ENCODE peak calls at places on chromosomes 1 and 21, in four cellular contexts. M is mammary epithelial cell, L is neural crest cell, P is heart right ventricle. O is an unnamed sample.

GRCh38 chr1:101506541-101507164 is 269.8 kb downstream of the S1PR1 start:
- DNase-seq in P (peak), M (peak), L (peak), O (no peak)

GRCh38 chr1:210252621-210253041 is 20.0 kb downstream of the SERTAD4 start:
- DNase-seq in L (peak), P (peak), M (no peak), O (no peak)

GRCh38 chr1:19311503-19311930 is 427 bp downstream of the AKR7A2 start:
- DNase-seq in M (no peak), L (no peak), P (no peak), O (no peak)

GRCh38 chr21:44854664-44855446 is 18.6 kb downstream of the PTTG1IP start:
- DNase-seq in L (no peak), P (no peak), M (no peak), O (no peak)

GRCh38 chr1:1086911-1087341 is 12.8 kb upstream of the RNF223 start:
- DNase-seq in M (no peak), L (no peak), P (no peak), O (peak)

GRCh38 chr1:18581420-18581880 is 49.2 kb upstream of the PAX7 start:
- DNase-seq in M (no peak), L (peak), P (no peak), O (no peak)

GRCh38 chr21:29114765-29115164 is 15.7 kb upstream of the MAP3K7CL start:
- DNase-seq in M (peak), L (no peak), P (no peak), O (no peak)

GRCh38 chr1:116911166-116911553 is 1.4 kb downstream of the PTGFRN start:
- DNase-seq in P (no peak), L (no peak), M (no peak), O (no peak)

GRCh38 chr21:20997633-20998455 is at the start of gene NCAM2:
- DNase-seq in P (peak), M (peak), L (peak), O (peak)

GRCh38 chr1:238377280-238377919 is 486.7 kb upstream of the ZP4 start:
- DNase-seq in M (no peak), P (no peak), L (no peak), O (no peak)

GRCh38 chr1:151946366-151946764 is 37.1 kb upstream of the THEM4 start:
- DNase-seq in P (no peak), L (no peak), M (peak), O (no peak)

GRCh38 chr1:244735854-244736561 is 83.1 kb downstream of the DESI2 start:
- DNase-seq in M (peak), L (no peak), P (no peak), O (no peak)

GRCh38 chr1:119988316-119989067 is 81.0 kb downstream of the NOTCH2 start:
- DNase-seq in P (no peak), L (no peak), M (no peak), O (no peak)

GRCh38 chr21:35475768-35476167 is 426.7 kb upstream of the RUNX1 start:
- DNase-seq in L (no peak), P (no peak), M (no peak), O (no peak)

GRCh38 chr1:109825774-109826173 is 62.1 kb upstream of the EPS8L3 start:
- DNase-seq in M (no peak), L (no peak), P (no peak), O (no peak)

GRCh38 chr1:236083650-236084385 is 18.9 kb upstream of the NID1 start:
- DNase-seq in M (peak), P (no peak), L (no peak), O (no peak)

DNA sequence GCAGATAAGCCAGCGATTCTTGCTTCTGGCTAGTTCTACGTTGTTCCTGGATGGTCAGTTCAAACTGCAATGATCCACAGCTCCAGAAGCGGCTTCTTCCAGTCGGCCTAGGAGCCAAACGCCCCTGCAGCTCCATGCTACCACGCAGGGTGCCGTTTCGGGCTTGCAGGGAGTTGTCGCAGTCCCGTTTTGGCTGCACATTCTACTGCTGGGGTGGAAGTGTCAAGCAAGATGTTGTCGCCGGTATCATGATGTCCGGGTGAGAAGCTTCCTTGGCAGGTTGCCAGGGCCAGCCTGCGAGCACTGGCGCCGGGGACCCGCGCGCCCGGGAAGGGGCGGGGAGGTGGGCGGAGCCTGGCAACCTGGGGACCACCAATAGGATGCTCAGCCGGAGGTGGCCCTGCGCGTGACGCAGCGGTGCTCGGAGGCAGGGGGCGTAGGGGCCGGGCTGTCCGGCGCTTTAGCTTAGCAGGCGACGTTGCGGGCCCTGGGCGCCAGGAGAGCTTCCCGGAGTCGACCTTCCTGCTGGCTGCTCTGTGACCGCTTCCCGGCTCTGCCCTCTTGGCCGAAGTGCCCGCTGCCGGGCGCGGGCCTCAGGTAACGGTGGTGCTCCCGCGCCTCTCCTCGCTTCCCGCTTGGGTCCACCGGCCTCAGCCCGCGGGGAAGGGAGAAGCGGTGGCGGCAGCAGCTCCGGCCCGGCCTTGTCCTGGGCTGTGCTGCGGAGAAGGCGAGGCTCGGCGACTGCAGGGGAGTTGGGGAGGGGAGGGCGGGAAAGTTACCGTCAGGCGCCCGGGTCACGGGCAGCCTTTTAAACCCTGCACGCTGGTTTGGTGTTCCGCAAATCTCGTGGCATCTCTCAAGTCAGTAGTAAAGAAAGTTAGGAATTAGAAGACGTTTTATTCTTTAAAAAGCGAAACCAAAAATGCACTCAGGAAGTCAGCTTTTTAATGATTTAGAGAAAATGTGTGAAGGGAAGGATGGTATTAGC is at the start of gene SOAT1:
- DNase-seq in M (peak), L (peak), P (peak), O (peak)
- TF ChIP-seq CTCF in M (no peak), L (peak), P (no peak), O (no peak)

DNA sequence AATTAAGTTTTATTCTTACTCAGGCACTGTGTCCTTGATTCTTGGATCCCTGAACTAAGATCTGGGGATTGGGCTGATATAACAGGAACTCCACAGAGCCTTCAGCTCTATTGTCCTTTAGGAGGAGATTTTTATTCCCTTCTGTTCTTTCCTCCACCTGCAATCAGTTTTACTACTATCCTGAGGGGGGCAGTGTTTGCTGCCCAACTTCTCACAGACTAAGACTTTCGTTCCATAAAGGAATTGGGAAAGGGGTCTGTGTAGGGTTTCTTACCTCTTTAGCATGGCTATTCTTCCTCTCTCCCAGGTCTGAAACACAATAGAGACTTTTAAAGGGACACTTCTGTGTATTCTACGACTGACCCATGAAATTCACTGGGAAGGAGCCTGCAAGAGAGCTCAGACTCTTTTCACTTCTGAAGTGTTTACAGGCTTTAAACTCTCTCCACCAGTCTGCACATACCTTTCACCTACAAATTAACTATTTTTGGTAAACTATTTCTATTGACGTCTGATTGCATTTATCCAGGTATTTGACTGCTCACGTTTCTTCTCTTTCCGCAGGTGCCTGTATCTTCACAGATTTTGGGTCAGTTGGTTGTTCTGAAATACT is 103.3 kb upstream of the DEPDC1 start:
- DNase-seq in M (peak), L (no peak), P (no peak), O (no peak)
- TF ChIP-seq CTCF in M (peak), L (peak), P (peak), O (peak)

GRCh38 chr1:188594542-188595235 is 1765.9 kb downstream of the PLA2G4A start:
- DNase-seq in L (no peak), M (no peak), P (no peak), O (no peak)
- TF ChIP-seq CTCF in L (peak), M (peak), P (no peak), O (peak)

DNA sequence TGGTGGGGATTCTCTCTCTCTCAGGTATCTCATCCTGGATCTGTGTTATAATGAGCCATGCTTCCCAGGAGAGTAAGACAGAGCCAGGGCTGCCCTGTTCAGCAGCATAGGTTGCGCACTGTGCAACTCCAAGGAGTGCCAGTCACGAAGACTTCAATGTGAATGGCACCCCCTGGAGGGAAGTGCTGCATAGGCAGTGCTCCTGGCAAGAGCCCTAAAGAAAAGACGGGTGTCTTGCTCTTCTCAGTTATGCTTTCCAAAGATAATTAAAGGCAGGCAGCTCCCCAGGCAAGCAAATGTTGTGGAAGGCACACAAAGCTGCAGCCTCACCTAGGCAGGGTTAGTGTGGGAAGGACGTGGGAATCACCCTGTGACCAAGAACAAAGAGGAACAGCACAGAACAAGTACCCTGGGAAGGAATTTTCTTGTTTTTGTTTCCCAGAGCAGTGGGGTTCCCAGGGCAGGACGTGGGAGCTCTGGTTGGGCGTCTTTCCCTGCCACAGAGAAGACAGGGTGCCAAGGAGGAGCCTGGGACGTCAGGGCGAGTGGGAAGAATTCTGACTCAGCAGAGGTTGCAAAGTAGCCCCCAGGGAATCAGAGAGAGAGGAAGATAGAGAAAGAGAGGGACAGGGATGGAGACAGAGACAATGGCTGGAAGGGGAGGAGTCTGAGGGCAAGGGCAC is 120.9 kb downstream of the KCNN3 start:
- DNase-seq in L (no peak), P (no peak), M (peak), O (no peak)
- TF ChIP-seq CTCF in L (peak), P (peak), M (peak), O (peak)